ENCODE peak calls at places on chromosomes 7 and 10, in six cellular contexts. One of them, this sample, is unnamed.

GRCh38 chr10:130232361-130233360 is 96.5 kb downstream of the GLRX3 start:
- DNase-seq in ovary: no peak
- DNase-seq in fibroblast of villous mesenchyme: no peak
- DNase-seq in tibial artery: no peak
- DNase-seq in mammary epithelial cell: no peak
- DNase-seq in cardiac fibroblast: no peak
- DNase-seq in this sample: no peak

GRCh38 chr7:326845-327304 is 36.9 kb downstream of the FOXL3 start:
- DNase-seq in mammary epithelial cell: no peak
- DNase-seq in cardiac fibroblast: peak; percentile 36
- DNase-seq in ovary: no peak
- DNase-seq in fibroblast of villous mesenchyme: peak; percentile 26
- DNase-seq in tibial artery: no peak
- DNase-seq in this sample: no peak

GRCh38 chr10:97587183-97587582 is 2.3 kb upstream of the C10orf62 start:
- DNase-seq in mammary epithelial cell: no peak
- DNase-seq in fibroblast of villous mesenchyme: no peak
- DNase-seq in ovary: no peak
- DNase-seq in cardiac fibroblast: no peak
- DNase-seq in tibial artery: no peak
- DNase-seq in this sample: no peak

GRCh38 chr7:108613949-108614381 is 44.3 kb downstream of the DNAJB9 start:
- DNase-seq in ovary: no peak
- DNase-seq in mammary epithelial cell: no peak
- DNase-seq in fibroblast of villous mesenchyme: no peak
- DNase-seq in cardiac fibroblast: no peak
- DNase-seq in tibial artery: no peak
- DNase-seq in this sample: no peak

GRCh38 chr10:79056736-79057391 is 11.9 kb upstream of the ZMIZ1 start:
- DNase-seq in ovary: peak; percentile 8
- DNase-seq in cardiac fibroblast: no peak
- DNase-seq in mammary epithelial cell: no peak
- DNase-seq in tibial artery: peak; percentile 52
- DNase-seq in fibroblast of villous mesenchyme: no peak
- DNase-seq in this sample: no peak

GRCh38 chr7:134997214-134997885 is 11.0 kb downstream of the AGBL3 start:
- DNase-seq in ovary: no peak
- DNase-seq in tibial artery: no peak
- DNase-seq in fibroblast of villous mesenchyme: no peak
- DNase-seq in mammary epithelial cell: no peak
- DNase-seq in cardiac fibroblast: no peak
- DNase-seq in this sample: no peak

GRCh38 chr10:124142296-124142853 is 49.0 kb upstream of the CHST15 start:
- DNase-seq in cardiac fibroblast: no peak
- DNase-seq in tibial artery: peak; percentile 42
- DNase-seq in fibroblast of villous mesenchyme: no peak
- DNase-seq in mammary epithelial cell: no peak
- DNase-seq in ovary: no peak
- DNase-seq in this sample: no peak

GRCh38 chr10:33355267-33355666 is 20.8 kb upstream of the NRP1 start:
- DNase-seq in cardiac fibroblast: no peak
- DNase-seq in mammary epithelial cell: no peak
- DNase-seq in ovary: no peak
- DNase-seq in tibial artery: no peak
- DNase-seq in fibroblast of villous mesenchyme: no peak
- DNase-seq in this sample: no peak

GRCh38 chr10:6678211-6678803 is 98.2 kb upstream of the PRKCQ start:
- DNase-seq in tibial artery: peak; percentile 65
- DNase-seq in ovary: peak; percentile 49
- DNase-seq in fibroblast of villous mesenchyme: peak; percentile 44
- DNase-seq in mammary epithelial cell: peak; percentile 12
- DNase-seq in cardiac fibroblast: peak; percentile 58
- DNase-seq in this sample: no peak

GRCh38 chr7:30028749-30029635 is 780 bp downstream of the PLEKHA8 start:
- DNase-seq in mammary epithelial cell: peak; percentile 47
- DNase-seq in ovary: no peak
- DNase-seq in tibial artery: peak; percentile 78
- DNase-seq in cardiac fibroblast: peak; percentile 41
- DNase-seq in fibroblast of villous mesenchyme: peak; percentile 38
- DNase-seq in this sample: no peak

GRCh38 chr7:127251048-127251451 is 1.7 kb downstream of the GRM8 start:
- DNase-seq in mammary epithelial cell: no peak
- DNase-seq in tibial artery: no peak
- DNase-seq in fibroblast of villous mesenchyme: no peak
- DNase-seq in ovary: no peak
- DNase-seq in cardiac fibroblast: no peak
- DNase-seq in this sample: no peak

GRCh38 chr7:17506090-17506489 is 207.6 kb downstream of the AHR start:
- DNase-seq in fibroblast of villous mesenchyme: peak; percentile 71
- DNase-seq in ovary: no peak
- DNase-seq in mammary epithelial cell: no peak
- DNase-seq in tibial artery: no peak
- DNase-seq in cardiac fibroblast: peak; percentile 69
- DNase-seq in this sample: no peak
- TF ChIP-seq CTCF in fibroblast of villous mesenchyme: no peak
- TF ChIP-seq CTCF in ovary: no peak
- TF ChIP-seq CTCF in mammary epithelial cell: no peak
- TF ChIP-seq CTCF in tibial artery: no peak
- TF ChIP-seq CTCF in cardiac fibroblast: no peak
- TF ChIP-seq CTCF in this sample: no peak

GRCh38 chr10:27723436-27723835 is 22.2 kb downstream of the MKX start:
- DNase-seq in ovary: no peak
- DNase-seq in mammary epithelial cell: no peak
- DNase-seq in cardiac fibroblast: no peak
- DNase-seq in fibroblast of villous mesenchyme: peak; percentile 19
- DNase-seq in tibial artery: no peak
- DNase-seq in this sample: no peak

GRCh38 chr10:27719052-27719451 is 26.6 kb downstream of the MKX start:
- DNase-seq in ovary: no peak
- DNase-seq in mammary epithelial cell: no peak
- DNase-seq in tibial artery: no peak
- DNase-seq in cardiac fibroblast: no peak
- DNase-seq in fibroblast of villous mesenchyme: no peak
- DNase-seq in this sample: no peak

GRCh38 chr10:27720529-27720928 is 25.1 kb downstream of the MKX start:
- DNase-seq in fibroblast of villous mesenchyme: no peak
- DNase-seq in cardiac fibroblast: no peak
- DNase-seq in tibial artery: no peak
- DNase-seq in ovary: no peak
- DNase-seq in mammary epithelial cell: no peak
- DNase-seq in this sample: no peak

GRCh38 chr10:27730041-27730440 is 15.6 kb downstream of the MKX start:
- DNase-seq in cardiac fibroblast: no peak
- DNase-seq in fibroblast of villous mesenchyme: no peak
- DNase-seq in ovary: no peak
- DNase-seq in mammary epithelial cell: no peak
- DNase-seq in tibial artery: no peak
- DNase-seq in this sample: no peak

DNA sequence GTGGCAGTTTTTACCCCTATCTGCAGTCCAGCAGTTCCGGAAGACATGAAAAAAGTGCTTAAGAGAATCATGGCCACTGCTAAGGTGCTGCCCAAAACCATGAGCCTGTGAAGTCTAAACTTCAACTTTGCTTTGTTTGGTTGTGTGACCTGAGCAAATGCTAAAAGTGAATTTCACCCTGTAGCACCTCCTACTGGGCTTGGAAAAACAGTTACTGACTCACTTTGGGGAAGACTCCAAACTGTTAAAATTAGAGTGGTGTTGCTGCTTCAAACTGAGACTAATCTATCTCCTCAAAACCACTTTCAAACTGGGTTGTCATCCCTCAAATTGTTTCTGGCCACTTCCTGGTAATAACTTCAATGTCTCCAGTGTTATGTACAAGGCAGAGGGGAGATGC is 21.3 kb downstream of the MKX start:
- DNase-seq in fibroblast of villous mesenchyme: no peak
- DNase-seq in tibial artery: no peak
- DNase-seq in cardiac fibroblast: no peak
- DNase-seq in ovary: no peak
- DNase-seq in mammary epithelial cell: no peak
- DNase-seq in this sample: no peak
- TF ChIP-seq CTCF in fibroblast of villous mesenchyme: no peak
- TF ChIP-seq CTCF in tibial artery: no peak
- TF ChIP-seq CTCF in cardiac fibroblast: no peak
- TF ChIP-seq CTCF in ovary: no peak
- TF ChIP-seq CTCF in mammary epithelial cell: peak; percentile 30
- TF ChIP-seq CTCF in this sample: peak; percentile 18

GRCh38 chr7:55271069-55271468 is 94.1 kb upstream of the LANCL2 start:
- DNase-seq in cardiac fibroblast: no peak
- DNase-seq in fibroblast of villous mesenchyme: no peak
- DNase-seq in mammary epithelial cell: no peak
- DNase-seq in ovary: no peak
- DNase-seq in tibial artery: no peak
- DNase-seq in this sample: no peak
- TF ChIP-seq CTCF in cardiac fibroblast: peak; percentile 62
- TF ChIP-seq CTCF in fibroblast of villous mesenchyme: peak; percentile 55
- TF ChIP-seq CTCF in mammary epithelial cell: peak; percentile 43
- TF ChIP-seq CTCF in ovary: no peak
- TF ChIP-seq CTCF in tibial artery: no peak
- TF ChIP-seq CTCF in this sample: no peak

DNA sequence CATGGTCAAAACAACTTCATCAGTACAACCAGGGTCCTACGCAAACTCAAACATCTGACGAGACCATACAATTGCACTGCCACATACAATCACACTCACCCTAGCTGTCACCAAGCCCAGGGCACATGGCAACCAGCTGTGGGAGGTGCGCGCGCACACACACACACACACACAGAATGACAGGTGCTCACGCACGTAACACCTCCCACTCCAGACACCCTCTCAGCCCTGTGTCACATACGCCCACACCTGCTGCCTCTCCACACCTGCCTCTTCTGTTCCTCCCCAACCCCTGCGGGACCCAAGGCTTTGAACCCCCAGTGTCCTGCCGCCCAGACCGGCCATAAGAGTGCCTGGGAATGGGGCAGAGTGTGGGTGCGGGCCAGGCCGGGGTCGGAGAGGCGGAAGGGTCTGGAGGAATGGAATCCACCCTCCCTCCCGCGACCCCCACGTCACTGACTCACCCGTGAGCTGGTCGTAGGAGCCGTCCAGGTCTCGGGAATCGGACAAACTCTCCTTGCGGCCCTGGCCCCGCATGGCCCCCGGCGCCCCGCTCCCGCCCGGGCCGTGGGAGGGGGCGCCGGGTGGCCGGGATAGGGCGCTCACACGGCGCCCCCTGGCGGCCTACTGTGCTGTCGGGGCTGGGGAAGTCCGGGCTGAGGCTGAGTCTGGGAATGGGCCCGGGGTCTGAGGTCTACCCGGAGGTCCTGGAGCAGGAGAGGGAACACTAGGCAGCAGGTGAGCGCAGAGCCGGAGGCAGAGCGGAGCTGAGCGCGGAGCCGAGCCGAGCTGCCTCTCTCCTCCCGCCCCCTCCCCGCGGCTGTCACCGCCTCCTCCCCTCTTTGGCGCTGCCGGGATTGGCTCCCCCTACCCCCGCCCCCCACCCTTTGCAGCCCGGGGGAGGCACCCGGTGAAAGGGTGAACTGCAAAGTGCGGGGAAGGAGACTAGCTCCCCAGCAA is at the start of gene KCNIP2:
- DNase-seq in ovary: no peak
- DNase-seq in tibial artery: no peak
- DNase-seq in mammary epithelial cell: no peak
- DNase-seq in cardiac fibroblast: peak; percentile 8
- DNase-seq in fibroblast of villous mesenchyme: no peak
- DNase-seq in this sample: peak; percentile 75
- TF ChIP-seq CTCF in ovary: no peak
- TF ChIP-seq CTCF in tibial artery: no peak
- TF ChIP-seq CTCF in mammary epithelial cell: peak; percentile 49
- TF ChIP-seq CTCF in cardiac fibroblast: peak; percentile 37
- TF ChIP-seq CTCF in fibroblast of villous mesenchyme: peak; percentile 46
- TF ChIP-seq CTCF in this sample: peak; percentile 49

GRCh38 chr7:73866446-73866767 is 5.4 kb downstream of the TMEM270 start:
- DNase-seq in cardiac fibroblast: no peak
- DNase-seq in mammary epithelial cell: no peak
- DNase-seq in ovary: no peak
- DNase-seq in tibial artery: no peak
- DNase-seq in fibroblast of villous mesenchyme: no peak
- DNase-seq in this sample: no peak

GRCh38 chr7:73864981-73865711 is 4.2 kb downstream of the TMEM270 start:
- DNase-seq in ovary: no peak
- DNase-seq in mammary epithelial cell: no peak
- DNase-seq in fibroblast of villous mesenchyme: no peak
- DNase-seq in cardiac fibroblast: no peak
- DNase-seq in tibial artery: no peak
- DNase-seq in this sample: no peak

GRCh38 chr7:73869011-73869785 is 8.2 kb downstream of the TMEM270 start:
- DNase-seq in fibroblast of villous mesenchyme: no peak
- DNase-seq in ovary: no peak
- DNase-seq in tibial artery: peak; percentile 85
- DNase-seq in mammary epithelial cell: no peak
- DNase-seq in cardiac fibroblast: no peak
- DNase-seq in this sample: no peak

GRCh38 chr7:73870041-73870492 is 9.1 kb downstream of the TMEM270 start:
- DNase-seq in cardiac fibroblast: no peak
- DNase-seq in tibial artery: no peak
- DNase-seq in mammary epithelial cell: no peak
- DNase-seq in fibroblast of villous mesenchyme: no peak
- DNase-seq in ovary: peak; percentile 49
- DNase-seq in this sample: no peak

GRCh38 chr7:73865738-73866445 is 4.9 kb downstream of the TMEM270 start:
- DNase-seq in ovary: peak; percentile 44
- DNase-seq in mammary epithelial cell: no peak
- DNase-seq in cardiac fibroblast: peak; percentile 76
- DNase-seq in fibroblast of villous mesenchyme: peak; percentile 60
- DNase-seq in tibial artery: no peak
- DNase-seq in this sample: no peak
- TF ChIP-seq CTCF in ovary: no peak
- TF ChIP-seq CTCF in mammary epithelial cell: peak; percentile 79
- TF ChIP-seq CTCF in cardiac fibroblast: peak; percentile 80
- TF ChIP-seq CTCF in fibroblast of villous mesenchyme: peak; percentile 72
- TF ChIP-seq CTCF in tibial artery: peak; percentile 84
- TF ChIP-seq CTCF in this sample: peak; percentile 64

This sample was measured in D721Med.